ENCODE peak calls at places on chromosome 9, in ten cellular contexts. W, L, M, B, X, V, G, O, H and D are unnamed samples.

GRCh38 chr9:134702291-134702690 is 60.7 kb downstream of the COL5A1 start:
- DNase-seq in G (no peak), X (no peak), L (no peak), H (no peak), B (no peak), M (no peak), O (no peak), V (no peak), W (no peak), D (no peak)

GRCh38 chr9:15501179-15501578 is 9.6 kb downstream of the PSIP1 start:
- DNase-seq in X (no peak), W (no peak), B (no peak), G (no peak), V (peak), L (no peak), O (peak), M (no peak), H (no peak), D (peak)

GRCh38 chr9:93083592-93084470 is 12.2 kb upstream of the CARD19 start:
- DNase-seq in W (no peak), L (no peak), H (no peak), M (no peak), B (no peak), G (no peak), V (no peak), O (no peak), X (peak), D (no peak)

GRCh38 chr9:101574773-101575333 is 19.9 kb downstream of the PPP3R2 start:
- DNase-seq in W (no peak), V (no peak), G (no peak), O (no peak), X (no peak), M (no peak), H (no peak), B (no peak), L (no peak), D (no peak)

GRCh38 chr9:68905129-68905528 is 108.8 kb downstream of the PRKACG start:
- DNase-seq in W (no peak), M (no peak), X (no peak), V (no peak), B (no peak), H (no peak), G (no peak), O (no peak), L (no peak), D (no peak)

GRCh38 chr9:127526655-127527559 is 75.6 kb downstream of the LRSAM1 start:
- DNase-seq in X (no peak), M (no peak), V (no peak), H (no peak), B (no peak), G (no peak), O (no peak), W (no peak), L (no peak), D (no peak)

GRCh38 chr9:69178583-69179011 is 4.5 kb downstream of the TJP2 start:
- DNase-seq in X (no peak), H (no peak), O (peak), W (peak), M (no peak), V (no peak), B (no peak), L (no peak), G (no peak), D (peak)

GRCh38 chr9:21155501-21155900 is 11.0 kb downstream of the IFNA21 start:
- DNase-seq in X (no peak), V (no peak), B (no peak), O (no peak), H (no peak), L (no peak), G (no peak), M (no peak), W (no peak), D (no peak)

GRCh38 chr9:127033059-127033458 is 89.4 kb downstream of the ANGPTL2 start:
- DNase-seq in V (no peak), X (no peak), M (no peak), H (no peak), W (no peak), B (no peak), L (no peak), O (no peak), G (no peak), D (no peak)

GRCh38 chr9:87127543-87127942 is 180.2 kb upstream of the GAS1 start:
- DNase-seq in B (no peak), M (no peak), W (no peak), H (no peak), L (no peak), V (no peak), G (no peak), X (no peak), O (no peak), D (no peak)

GRCh38 chr9:15021146-15021545 is 110.9 kb upstream of the FREM1 start:
- DNase-seq in M (no peak), X (no peak), H (no peak), G (no peak), L (no peak), V (no peak), B (no peak), O (no peak), W (no peak), D (no peak)

GRCh38 chr9:135600296-135600805 is 38.8 kb downstream of the PAEP start:
- DNase-seq in X (no peak), H (no peak), O (no peak), W (no peak), M (no peak), L (no peak), V (no peak), G (no peak), B (no peak), D (no peak)

GRCh38 chr9:5884191-5884590 is 6.5 kb upstream of the MLANA start:
- DNase-seq in V (no peak), M (no peak), O (no peak), W (peak), B (no peak), H (no peak), L (no peak), X (no peak), G (no peak), D (no peak)

GRCh38 chr9:114289571-114290481 is 33.1 kb upstream of the ORM1 start:
- DNase-seq in X (no peak), M (no peak), O (no peak), V (no peak), B (no peak), H (no peak), W (no peak), L (no peak), G (no peak), D (no peak)

GRCh38 chr9:124257070-124257864 is 482 bp upstream of the NEK6 start:
- DNase-seq in G (peak), M (no peak), H (no peak), W (no peak), V (no peak), L (no peak), X (peak), B (no peak), O (peak), D (no peak)

GRCh38 chr9:125106285-125106893 is 36.9 kb downstream of the SCAI start:
- DNase-seq in G (no peak), H (no peak), L (no peak), X (no peak), M (no peak), O (peak), W (no peak), V (no peak), B (peak), D (peak)

GRCh38 chr9:134365791-134366222 is 39.6 kb downstream of the RXRA start:
- DNase-seq in V (peak), O (no peak), M (no peak), B (no peak), L (no peak), G (peak), X (no peak), H (no peak), W (no peak), D (no peak)

GRCh38 chr9:126663661-126664072 is 49.9 kb downstream of the LMX1B start:
- DNase-seq in M (no peak), O (peak), L (no peak), W (no peak), V (no peak), X (no peak), H (no peak), G (no peak), B (no peak), D (peak)

GRCh38 chr9:106718996-106719395 is 144.0 kb upstream of the ZNF462 start:
- DNase-seq in W (no peak), B (no peak), H (no peak), O (peak), M (no peak), L (no peak), X (no peak), V (no peak), G (no peak), D (peak)

GRCh38 chr9:136403915-136404800 is 4.2 kb upstream of the SNAPC4 start:
- DNase-seq in X (no peak), W (no peak), V (no peak), L (no peak), B (no peak), M (no peak), G (no peak), H (no peak), O (no peak), D (no peak)

GRCh38 chr9:101478444-101478843 is 42.9 kb upstream of the ALDOB start:
- DNase-seq in W (no peak), O (no peak), G (peak), B (no peak), H (no peak), M (no peak), X (peak), V (no peak), L (no peak), D (no peak)

GRCh38 chr9:77426712-77427111 is 221.4 kb downstream of the GNA14 start:
- DNase-seq in O (no peak), X (no peak), L (no peak), B (no peak), V (no peak), H (no peak), W (no peak), G (no peak), M (no peak), D (no peak)

GRCh38 chr9:95848764-95849163 is 26.7 kb upstream of the ERCC6L2 start:
- DNase-seq in H (no peak), W (no peak), O (no peak), V (no peak), L (no peak), M (no peak), G (no peak), X (no peak), B (no peak), D (no peak)

GRCh38 chr9:73995836-73996235 is 501.3 kb upstream of the RORB start:
- DNase-seq in M (no peak), G (no peak), O (no peak), H (no peak), L (no peak), V (no peak), W (no peak), B (no peak), X (no peak), D (no peak)

GRCh38 chr9:112850840-112851239 is 39.8 kb downstream of the SLC46A2 start:
- DNase-seq in H (no peak), X (no peak), B (no peak), O (no peak), L (no peak), M (no peak), W (no peak), G (no peak), V (no peak), D (no peak)

GRCh38 chr9:133604214-133604613 is 5.0 kb downstream of the FAM163B start:
- DNase-seq in G (no peak), L (no peak), H (peak), O (no peak), M (peak), W (no peak), B (no peak), V (no peak), X (no peak), D (no peak)